ENCODE peak calls at places on chromosomes 2 and 18, in ten cellular contexts. N is GM13976, P is HT1080, C is HCEC 1CT, X is NT2/D1, F is lower lobe of right lung, H is GOT3, Y is neural progenitor cell, E is hepatocyte, J is AML-193. U is an unnamed sample.

GRCh38 chr2:152047826-152048476 is 50.9 kb downstream of the CACNB4 start:
- DNase-seq in N (no peak), P (no peak), C (no peak), X (no peak), F (no peak), H (no peak), Y (peak; percentile 45), E (no peak), J (no peak), U (no peak)

GRCh38 chr2:189836644-189837043 is 52.4 kb downstream of the PMS1 start:
- DNase-seq in N (no peak), P (peak; percentile 25), C (peak; percentile 89), X (no peak), F (no peak), H (no peak), Y (no peak), E (no peak), J (no peak), U (no peak)

GRCh38 chr2:202815548-202816420 is 55.8 kb downstream of the ICA1L start:
- DNase-seq in N (no peak), P (no peak), C (no peak), X (no peak), F (no peak), H (no peak), Y (no peak), E (no peak), J (no peak), U (no peak)

GRCh38 chr18:54822872-54823845 is 5.1 kb upstream of the RAB27B start:
- DNase-seq in N (no peak), P (peak; percentile 93), C (peak; percentile 99), X (no peak), F (no peak), H (no peak), Y (no peak), E (peak; percentile 11), J (peak; percentile 22), U (no peak)

GRCh38 chr2:108823286-108823685 is 36.7 kb downstream of the CCDC138 start:
- DNase-seq in N (no peak), P (no peak), C (no peak), X (no peak), F (no peak), H (no peak), Y (no peak), E (no peak), J (no peak), U (no peak)

GRCh38 chr2:9971105-9971818 is 19.8 kb downstream of the GRHL1 start:
- DNase-seq in N (no peak), P (no peak), C (peak; percentile 26), X (no peak), F (no peak), H (no peak), Y (no peak), E (no peak), J (no peak), U (no peak)

GRCh38 chr2:162261032-162261945 is 18.0 kb upstream of the FAP start:
- DNase-seq in N (no peak), P (peak; percentile 42), C (peak; percentile 86), X (no peak), F (peak; percentile 76), H (peak; percentile 13), Y (no peak), E (no peak), J (peak; percentile 92), U (no peak)

GRCh38 chr2:26430826-26431225 is 29.1 kb downstream of the DRC1 start:
- DNase-seq in N (no peak), P (no peak), C (peak; percentile 28), X (no peak), F (no peak), H (no peak), Y (no peak), E (no peak), J (no peak), U (no peak)

GRCh38 chr2:208638059-208638458 is 231.5 kb downstream of the PTH2R start:
- DNase-seq in N (no peak), P (peak; percentile 13), C (no peak), X (no peak), F (no peak), H (no peak), Y (no peak), E (peak; percentile 58), J (no peak), U (no peak)